ENCODE peak calls at places on chromosomes 13 and 19, in seven cellular contexts. One of them, this sample, is unnamed.
A peak's percentile ranks its signal among the peaks of the same experiment; 100 is the strongest.

GRCh38 chr13:33402975-33403374 is 117.4 kb upstream of the STARD13 start:
- DNase-seq in frontal cortex: no peak
- DNase-seq in GM23338: no peak
- DNase-seq in nephron progenitor cell: no peak
- DNase-seq in T-helper 17 cell: no peak
- DNase-seq in tibial artery: no peak
- DNase-seq in progenitor cell of endocrine pancreas: no peak
- DNase-seq in this sample: no peak

GRCh38 chr19:34269081-34269480 is 14.7 kb downstream of the GARRE1 start:
- DNase-seq in progenitor cell of endocrine pancreas: no peak
- DNase-seq in tibial artery: no peak
- DNase-seq in nephron progenitor cell: no peak
- DNase-seq in frontal cortex: no peak
- DNase-seq in T-helper 17 cell: peak; percentile 27
- DNase-seq in GM23338: no peak
- DNase-seq in this sample: peak; percentile 25

GRCh38 chr19:33063356-33064116 is 1.2 kb downstream of the RHPN2 start:
- DNase-seq in frontal cortex: no peak
- DNase-seq in nephron progenitor cell: peak; percentile 22
- DNase-seq in tibial artery: no peak
- DNase-seq in progenitor cell of endocrine pancreas: no peak
- DNase-seq in T-helper 17 cell: no peak
- DNase-seq in GM23338: peak; percentile 41
- DNase-seq in this sample: no peak

GRCh38 chr19:51698296-51698695 is 5.2 kb downstream of the SPACA6 start:
- DNase-seq in frontal cortex: no peak
- DNase-seq in GM23338: no peak
- DNase-seq in T-helper 17 cell: no peak
- DNase-seq in nephron progenitor cell: no peak
- DNase-seq in progenitor cell of endocrine pancreas: no peak
- DNase-seq in tibial artery: no peak
- DNase-seq in this sample: no peak

GRCh38 chr13:80345771-80346510 is 5.0 kb upstream of the SPRY2 start:
- DNase-seq in T-helper 17 cell: no peak
- DNase-seq in GM23338: no peak
- DNase-seq in nephron progenitor cell: no peak
- DNase-seq in frontal cortex: no peak
- DNase-seq in tibial artery: no peak
- DNase-seq in progenitor cell of endocrine pancreas: no peak
- DNase-seq in this sample: no peak

GRCh38 chr19:29663861-29664752 is 1.2 kb upstream of the PLEKHF1 start:
- DNase-seq in progenitor cell of endocrine pancreas: no peak
- DNase-seq in frontal cortex: no peak
- DNase-seq in T-helper 17 cell: no peak
- DNase-seq in tibial artery: peak; percentile 69
- DNase-seq in nephron progenitor cell: no peak
- DNase-seq in GM23338: no peak
- DNase-seq in this sample: no peak

GRCh38 chr13:111572956-111573355 is 252.5 kb downstream of the TEX29 start:
- DNase-seq in frontal cortex: no peak
- DNase-seq in progenitor cell of endocrine pancreas: no peak
- DNase-seq in nephron progenitor cell: no peak
- DNase-seq in GM23338: no peak
- DNase-seq in T-helper 17 cell: no peak
- DNase-seq in tibial artery: no peak
- DNase-seq in this sample: no peak

GRCh38 chr13:31903072-31903815 is 128.3 kb upstream of the FRY start:
- DNase-seq in tibial artery: no peak
- DNase-seq in GM23338: no peak
- DNase-seq in nephron progenitor cell: no peak
- DNase-seq in frontal cortex: no peak
- DNase-seq in progenitor cell of endocrine pancreas: no peak
- DNase-seq in T-helper 17 cell: no peak
- DNase-seq in this sample: no peak

GRCh38 chr19:56294557-56294956 is 20.1 kb downstream of the ZSCAN5A start:
- DNase-seq in frontal cortex: peak; percentile 23
- DNase-seq in tibial artery: no peak
- DNase-seq in T-helper 17 cell: no peak
- DNase-seq in progenitor cell of endocrine pancreas: no peak
- DNase-seq in GM23338: no peak
- DNase-seq in nephron progenitor cell: no peak
- DNase-seq in this sample: no peak

GRCh38 chr19:14073925-14074838 is 1.6 kb downstream of the MISP3 start:
- DNase-seq in tibial artery: peak; percentile 72
- DNase-seq in progenitor cell of endocrine pancreas: no peak
- DNase-seq in frontal cortex: no peak
- DNase-seq in nephron progenitor cell: peak; percentile 37
- DNase-seq in GM23338: no peak
- DNase-seq in T-helper 17 cell: no peak
- DNase-seq in this sample: no peak

GRCh38 chr19:5186293-5187050 is 154.1 kb downstream of the PTPRS start:
- DNase-seq in tibial artery: no peak
- DNase-seq in progenitor cell of endocrine pancreas: no peak
- DNase-seq in frontal cortex: no peak
- DNase-seq in T-helper 17 cell: no peak
- DNase-seq in nephron progenitor cell: no peak
- DNase-seq in GM23338: no peak
- DNase-seq in this sample: no peak

GRCh38 chr13:47846886-47847285 is 154.2 kb downstream of the SUCLA2 start:
- DNase-seq in nephron progenitor cell: no peak
- DNase-seq in T-helper 17 cell: no peak
- DNase-seq in tibial artery: no peak
- DNase-seq in GM23338: no peak
- DNase-seq in progenitor cell of endocrine pancreas: no peak
- DNase-seq in frontal cortex: no peak
- DNase-seq in this sample: no peak

GRCh38 chr13:90683711-90684131 is 663.8 kb upstream of the MIR17HG start:
- DNase-seq in frontal cortex: no peak
- DNase-seq in T-helper 17 cell: no peak
- DNase-seq in progenitor cell of endocrine pancreas: no peak
- DNase-seq in tibial artery: no peak
- DNase-seq in GM23338: no peak
- DNase-seq in nephron progenitor cell: no peak
- DNase-seq in this sample: no peak

GRCh38 chr13:110640591-110641029 is 25.3 kb downstream of the NAXD start:
- DNase-seq in frontal cortex: no peak
- DNase-seq in progenitor cell of endocrine pancreas: no peak
- DNase-seq in tibial artery: peak; percentile 75
- DNase-seq in nephron progenitor cell: peak; percentile 50
- DNase-seq in GM23338: no peak
- DNase-seq in T-helper 17 cell: no peak
- DNase-seq in this sample: no peak

GRCh38 chr13:33639640-33640080 is 178.3 kb upstream of the RFC3 start:
- DNase-seq in tibial artery: no peak
- DNase-seq in frontal cortex: no peak
- DNase-seq in T-helper 17 cell: no peak
- DNase-seq in GM23338: no peak
- DNase-seq in nephron progenitor cell: no peak
- DNase-seq in progenitor cell of endocrine pancreas: no peak
- DNase-seq in this sample: no peak

GRCh38 chr19:46404884-46405658 is 8.3 kb downstream of the CCDC8 start:
- DNase-seq in T-helper 17 cell: no peak
- DNase-seq in progenitor cell of endocrine pancreas: no peak
- DNase-seq in frontal cortex: no peak
- DNase-seq in nephron progenitor cell: peak; percentile 51
- DNase-seq in tibial artery: no peak
- DNase-seq in GM23338: peak; percentile 81
- DNase-seq in this sample: no peak

GRCh38 chr13:76980075-76980718 is 11.7 kb upstream of the CLN5 start:
- DNase-seq in nephron progenitor cell: peak; percentile 96
- DNase-seq in frontal cortex: peak; percentile 89
- DNase-seq in GM23338: peak; percentile 93
- DNase-seq in tibial artery: peak; percentile 83
- DNase-seq in T-helper 17 cell: peak; percentile 79
- DNase-seq in progenitor cell of endocrine pancreas: peak; percentile 87
- DNase-seq in this sample: peak; percentile 57

GRCh38 chr13:47841131-47841530 is 159.9 kb downstream of the SUCLA2 start:
- DNase-seq in tibial artery: no peak
- DNase-seq in T-helper 17 cell: no peak
- DNase-seq in frontal cortex: no peak
- DNase-seq in GM23338: no peak
- DNase-seq in nephron progenitor cell: no peak
- DNase-seq in progenitor cell of endocrine pancreas: no peak
- DNase-seq in this sample: no peak

GRCh38 chr13:37319041-37319443 is 213.6 kb upstream of the CSNK1A1L start:
- DNase-seq in GM23338: no peak
- DNase-seq in frontal cortex: no peak
- DNase-seq in progenitor cell of endocrine pancreas: no peak
- DNase-seq in tibial artery: no peak
- DNase-seq in T-helper 17 cell: no peak
- DNase-seq in nephron progenitor cell: no peak
- DNase-seq in this sample: no peak

GRCh38 chr13:109281823-109282239 is 504.6 kb downstream of the IRS2 start:
- DNase-seq in progenitor cell of endocrine pancreas: no peak
- DNase-seq in frontal cortex: no peak
- DNase-seq in tibial artery: no peak
- DNase-seq in nephron progenitor cell: no peak
- DNase-seq in T-helper 17 cell: no peak
- DNase-seq in GM23338: no peak
- DNase-seq in this sample: no peak

GRCh38 chr13:64305246-64305645 is 2889.6 kb upstream of the PCDH20 start:
- DNase-seq in T-helper 17 cell: no peak
- DNase-seq in nephron progenitor cell: no peak
- DNase-seq in progenitor cell of endocrine pancreas: no peak
- DNase-seq in tibial artery: no peak
- DNase-seq in frontal cortex: no peak
- DNase-seq in GM23338: no peak
- DNase-seq in this sample: no peak

GRCh38 chr13:24159921-24160324 is 597 bp upstream of the SPATA13 start:
- DNase-seq in T-helper 17 cell: no peak
- DNase-seq in tibial artery: no peak
- DNase-seq in GM23338: peak; percentile 41
- DNase-seq in progenitor cell of endocrine pancreas: no peak
- DNase-seq in nephron progenitor cell: peak; percentile 51
- DNase-seq in frontal cortex: no peak
- DNase-seq in this sample: no peak

GRCh38 chr19:18612051-18612771 is 459 bp upstream of the TMEM59L start:
- DNase-seq in frontal cortex: no peak
- DNase-seq in progenitor cell of endocrine pancreas: no peak
- DNase-seq in nephron progenitor cell: no peak
- DNase-seq in GM23338: peak; percentile 53
- DNase-seq in T-helper 17 cell: no peak
- DNase-seq in tibial artery: no peak
- DNase-seq in this sample: no peak

GRCh38 chr13:113428469-113428865 is 24.8 kb downstream of the ADPRHL1 start:
- DNase-seq in nephron progenitor cell: no peak
- DNase-seq in GM23338: no peak
- DNase-seq in progenitor cell of endocrine pancreas: no peak
- DNase-seq in tibial artery: no peak
- DNase-seq in frontal cortex: no peak
- DNase-seq in T-helper 17 cell: no peak
- DNase-seq in this sample: no peak

GRCh38 chr19:57786906-57787305 is 17.4 kb downstream of the ZNF586 start:
- DNase-seq in tibial artery: no peak
- DNase-seq in T-helper 17 cell: no peak
- DNase-seq in progenitor cell of endocrine pancreas: no peak
- DNase-seq in frontal cortex: no peak
- DNase-seq in nephron progenitor cell: no peak
- DNase-seq in GM23338: peak; percentile 48
- DNase-seq in this sample: no peak

GRCh38 chr19:3639479-3639878 is 12.9 kb upstream of the CACTIN start:
- DNase-seq in frontal cortex: no peak
- DNase-seq in T-helper 17 cell: no peak
- DNase-seq in progenitor cell of endocrine pancreas: no peak
- DNase-seq in nephron progenitor cell: no peak
- DNase-seq in GM23338: no peak
- DNase-seq in tibial artery: no peak
- DNase-seq in this sample: no peak

GRCh38 chr19:15340086-15340485 is 7.7 kb upstream of the BRD4 start:
- DNase-seq in progenitor cell of endocrine pancreas: no peak
- DNase-seq in GM23338: no peak
- DNase-seq in nephron progenitor cell: no peak
- DNase-seq in tibial artery: no peak
- DNase-seq in T-helper 17 cell: no peak
- DNase-seq in frontal cortex: no peak
- DNase-seq in this sample: no peak

GRCh38 chr13:36028359-36028758 is 102.8 kb downstream of the DCLK1 start:
- DNase-seq in nephron progenitor cell: no peak
- DNase-seq in T-helper 17 cell: no peak
- DNase-seq in frontal cortex: no peak
- DNase-seq in progenitor cell of endocrine pancreas: no peak
- DNase-seq in GM23338: no peak
- DNase-seq in tibial artery: no peak
- DNase-seq in this sample: no peak

GRCh38 chr13:24293761-24294160 is 15.6 kb upstream of the C1QTNF9 start:
- DNase-seq in T-helper 17 cell: no peak
- DNase-seq in progenitor cell of endocrine pancreas: no peak
- DNase-seq in nephron progenitor cell: no peak
- DNase-seq in frontal cortex: no peak
- DNase-seq in GM23338: no peak
- DNase-seq in tibial artery: no peak
- DNase-seq in this sample: no peak

GRCh38 chr19:34282611-34283519 is 28.5 kb downstream of the GARRE1 start:
- DNase-seq in nephron progenitor cell: no peak
- DNase-seq in T-helper 17 cell: no peak
- DNase-seq in GM23338: no peak
- DNase-seq in frontal cortex: no peak
- DNase-seq in tibial artery: no peak
- DNase-seq in progenitor cell of endocrine pancreas: no peak
- DNase-seq in this sample: no peak

GRCh38 chr13:52195052-52195837 is 35.8 kb upstream of the NEK3 start:
- DNase-seq in GM23338: peak; percentile 93
- DNase-seq in frontal cortex: peak; percentile 69
- DNase-seq in T-helper 17 cell: peak; percentile 39
- DNase-seq in nephron progenitor cell: no peak
- DNase-seq in progenitor cell of endocrine pancreas: no peak
- DNase-seq in tibial artery: peak; percentile 91
- DNase-seq in this sample: peak; percentile 34